ENCODE peak calls at places on chromosomes 7 and 10, in six cellular contexts. One of them, this sample, is unnamed. For H3K4me1, the result is how much of the 10 kb centered on the place peaks cover.

GRCh38 chr7:130276796-130277762 is 10.4 kb downstream of the CPA2 start:
- DNase-seq in K562: no peak
- DNase-seq in keratinocyte: no peak
- DNase-seq in neural progenitor cell: no peak
- DNase-seq in fibroblast of lung: peak
- DNase-seq in HCT116: no peak
- DNase-seq in this sample: peak

GRCh38 chr7:122402235-122402634 is 97.7 kb upstream of the FEZF1 start:
- DNase-seq in K562: no peak
- DNase-seq in keratinocyte: no peak
- DNase-seq in neural progenitor cell: no peak
- DNase-seq in fibroblast of lung: no peak
- DNase-seq in HCT116: no peak
- DNase-seq in this sample: no peak

GRCh38 chr10:58382489-58382995 is 2.7 kb upstream of the TFAM start:
- DNase-seq in K562: peak
- DNase-seq in keratinocyte: no peak
- DNase-seq in neural progenitor cell: no peak
- DNase-seq in fibroblast of lung: no peak
- DNase-seq in HCT116: no peak
- DNase-seq in this sample: no peak

GRCh38 chr7:68185641-68186040 is 1189.0 kb downstream of the TYW1 start:
- DNase-seq in K562: no peak
- DNase-seq in keratinocyte: no peak
- DNase-seq in neural progenitor cell: no peak
- DNase-seq in fibroblast of lung: no peak
- DNase-seq in HCT116: no peak
- DNase-seq in this sample: no peak

GRCh38 chr7:118352854-118353453 is 128.4 kb downstream of the ANKRD7 start:
- DNase-seq in K562: peak
- DNase-seq in keratinocyte: no peak
- DNase-seq in neural progenitor cell: peak
- DNase-seq in fibroblast of lung: peak
- DNase-seq in HCT116: peak
- DNase-seq in this sample: peak

GRCh38 chr10:13792011-13792410 is 205.2 kb downstream of the PRPF18 start:
- DNase-seq in K562: no peak
- DNase-seq in keratinocyte: no peak
- DNase-seq in neural progenitor cell: no peak
- DNase-seq in fibroblast of lung: no peak
- DNase-seq in HCT116: no peak
- DNase-seq in this sample: no peak

GRCh38 chr7:20064974-20065862 is 152.0 kb downstream of the MACC1 start:
- DNase-seq in K562: no peak
- DNase-seq in keratinocyte: no peak
- DNase-seq in neural progenitor cell: no peak
- DNase-seq in fibroblast of lung: peak
- DNase-seq in HCT116: peak
- DNase-seq in this sample: peak

GRCh38 chr10:78892383-78893191 is 176.2 kb upstream of the ZMIZ1 start:
- DNase-seq in K562: no peak
- DNase-seq in keratinocyte: no peak
- DNase-seq in neural progenitor cell: no peak
- DNase-seq in fibroblast of lung: peak
- DNase-seq in HCT116: no peak
- DNase-seq in this sample: no peak

GRCh38 chr10:91589015-91589655 is 43.7 kb downstream of the PPP1R3C start:
- DNase-seq in K562: no peak
- DNase-seq in keratinocyte: no peak
- DNase-seq in neural progenitor cell: no peak
- DNase-seq in fibroblast of lung: peak
- DNase-seq in HCT116: no peak
- DNase-seq in this sample: no peak

GRCh38 chr10:6053816-6054581 is 8.2 kb downstream of the IL2RA start:
- DNase-seq in K562: peak
- DNase-seq in keratinocyte: no peak
- DNase-seq in neural progenitor cell: no peak
- DNase-seq in fibroblast of lung: no peak
- DNase-seq in HCT116: no peak
- DNase-seq in this sample: no peak

GRCh38 chr10:80599424-80599847 is 61.7 kb downstream of the SH2D4B start:
- DNase-seq in K562: peak
- DNase-seq in keratinocyte: peak
- DNase-seq in neural progenitor cell: peak
- DNase-seq in fibroblast of lung: peak
- DNase-seq in HCT116: peak
- DNase-seq in this sample: peak

GRCh38 chr10:101124933-101125332 is 6.2 kb upstream of the TLX1 start:
- DNase-seq in K562: no peak
- DNase-seq in keratinocyte: no peak
- DNase-seq in neural progenitor cell: no peak
- DNase-seq in fibroblast of lung: no peak
- DNase-seq in HCT116: no peak
- DNase-seq in this sample: no peak

GRCh38 chr10:101122270-101123084 is 8.6 kb upstream of the TLX1 start:
- DNase-seq in K562: no peak
- DNase-seq in keratinocyte: no peak
- DNase-seq in neural progenitor cell: no peak
- DNase-seq in fibroblast of lung: no peak
- DNase-seq in HCT116: no peak
- DNase-seq in this sample: no peak

GRCh38 chr10:101121661-101122045 is 9.4 kb upstream of the TLX1 start:
- DNase-seq in K562: no peak
- DNase-seq in keratinocyte: no peak
- DNase-seq in neural progenitor cell: no peak
- DNase-seq in fibroblast of lung: no peak
- DNase-seq in HCT116: no peak
- DNase-seq in this sample: no peak

GRCh38 chr10:101123085-101123814 is 7.8 kb upstream of the TLX1 start:
- DNase-seq in K562: no peak
- DNase-seq in keratinocyte: no peak
- DNase-seq in neural progenitor cell: peak
- DNase-seq in fibroblast of lung: no peak
- DNase-seq in HCT116: no peak
- DNase-seq in this sample: no peak

DNA sequence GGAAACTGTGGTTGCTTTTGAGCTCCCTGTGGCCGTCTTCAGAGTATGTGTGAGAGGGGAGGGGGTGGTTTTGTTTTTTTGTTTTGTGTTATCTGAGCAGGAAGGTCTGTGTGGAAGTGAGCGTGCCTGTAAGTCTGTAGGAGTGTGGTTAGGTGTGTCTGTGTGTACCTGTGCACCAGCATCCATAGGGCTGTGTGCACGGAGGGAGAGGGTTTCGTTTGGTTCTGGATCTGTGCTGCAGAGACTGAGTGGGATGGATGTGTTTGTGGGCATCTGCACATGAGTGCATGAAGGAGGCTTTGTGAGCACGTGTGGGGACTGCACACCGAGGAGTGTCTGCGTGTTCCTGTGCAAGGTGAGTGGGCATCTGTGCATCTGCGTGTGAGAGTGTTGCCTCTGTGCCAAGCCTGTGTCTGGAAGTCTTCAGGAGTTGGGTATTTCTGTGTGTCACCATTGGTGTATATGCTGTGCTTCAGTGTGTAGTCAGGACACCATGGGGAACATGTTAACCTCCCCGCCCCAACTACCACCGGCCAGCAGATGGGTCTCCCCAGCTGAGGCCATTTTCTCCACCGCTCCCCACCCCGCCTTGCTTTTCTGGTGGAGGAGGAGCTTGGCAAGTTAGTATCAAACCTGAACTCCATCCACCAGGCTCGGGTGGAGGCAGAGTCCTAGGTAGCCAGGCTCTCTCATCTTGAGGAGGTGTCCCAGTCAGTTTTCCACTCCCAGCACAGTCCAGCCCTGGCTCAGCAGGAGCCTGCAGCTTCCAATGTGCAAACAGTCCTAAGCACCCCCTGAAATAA is 7.1 kb upstream of the TLX1 start:
- DNase-seq in K562: no peak
- DNase-seq in keratinocyte: no peak
- DNase-seq in neural progenitor cell: no peak
- DNase-seq in fibroblast of lung: no peak
- DNase-seq in HCT116: no peak
- DNase-seq in this sample: no peak
- TF ChIP-seq EZH2 in K562: no peak
- TF ChIP-seq EZH2 in keratinocyte: peak
- TF ChIP-seq EZH2 in neural progenitor cell: peak
- TF ChIP-seq EZH2 in fibroblast of lung: peak
- TF ChIP-seq EZH2 in HCT116: no peak
- TF ChIP-seq EZH2 in this sample: peak

GRCh38 chr10:101013365-101013825 is 13.8 kb downstream of the LZTS2 start:
- DNase-seq in K562: no peak
- DNase-seq in keratinocyte: no peak
- DNase-seq in neural progenitor cell: no peak
- DNase-seq in fibroblast of lung: no peak
- DNase-seq in HCT116: no peak
- DNase-seq in this sample: peak
- H3K4me1 ChIP-seq in K562: under half
- H3K4me1 ChIP-seq in keratinocyte: under half
- H3K4me1 ChIP-seq in neural progenitor cell: under half
- H3K4me1 ChIP-seq in fibroblast of lung: under half
- H3K4me1 ChIP-seq in HCT116: under half
- H3K4me1 ChIP-seq in this sample: under half

GRCh38 chr7:151875862-151876111 is 1.1 kb downstream of the PRKAG2 start:
- DNase-seq in K562: no peak
- DNase-seq in keratinocyte: no peak
- DNase-seq in neural progenitor cell: peak
- DNase-seq in fibroblast of lung: peak
- DNase-seq in HCT116: no peak
- DNase-seq in this sample: no peak
- H3K9ac ChIP-seq in K562: no peak
- H3K9ac ChIP-seq in keratinocyte: no peak
- H3K9ac ChIP-seq in neural progenitor cell: no peak
- H3K9ac ChIP-seq in fibroblast of lung: no peak
- H3K9ac ChIP-seq in HCT116: peak
- H3K9ac ChIP-seq in this sample: no peak

DNA sequence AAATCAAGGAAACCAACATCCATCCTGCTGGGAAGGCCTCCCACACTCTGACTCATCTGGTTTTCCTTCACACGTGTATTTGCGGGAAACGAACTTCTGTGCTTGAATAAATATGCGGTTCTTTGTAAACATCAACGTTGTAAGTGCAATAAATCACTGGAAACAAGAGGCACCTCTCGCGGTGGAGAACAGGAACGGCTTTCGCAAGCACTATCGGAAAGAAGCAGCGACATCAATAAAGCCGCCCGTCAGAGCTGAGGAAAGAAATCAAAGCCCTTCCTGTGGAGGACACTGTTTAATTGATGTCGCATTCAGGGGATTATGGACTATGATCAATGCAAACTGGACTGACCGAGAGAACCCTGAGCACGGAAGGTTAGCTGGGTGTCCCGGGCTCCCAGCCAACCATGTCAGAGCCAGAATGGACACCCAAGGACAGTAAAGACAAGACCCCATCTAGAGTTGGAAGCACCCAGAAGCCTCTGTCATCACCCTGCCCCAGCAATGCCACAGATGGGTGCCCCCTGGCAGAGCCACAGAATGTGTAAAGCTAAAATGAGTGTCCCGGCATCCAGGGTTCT is 37.6 kb downstream of the OAT start:
- DNase-seq in K562: no peak
- DNase-seq in keratinocyte: no peak
- DNase-seq in neural progenitor cell: no peak
- DNase-seq in fibroblast of lung: peak
- DNase-seq in HCT116: no peak
- DNase-seq in this sample: no peak
- TF ChIP-seq EZH2 in K562: no peak
- TF ChIP-seq EZH2 in keratinocyte: no peak
- TF ChIP-seq EZH2 in neural progenitor cell: no peak
- TF ChIP-seq EZH2 in fibroblast of lung: no peak
- TF ChIP-seq EZH2 in HCT116: no peak
- TF ChIP-seq EZH2 in this sample: no peak

DNA sequence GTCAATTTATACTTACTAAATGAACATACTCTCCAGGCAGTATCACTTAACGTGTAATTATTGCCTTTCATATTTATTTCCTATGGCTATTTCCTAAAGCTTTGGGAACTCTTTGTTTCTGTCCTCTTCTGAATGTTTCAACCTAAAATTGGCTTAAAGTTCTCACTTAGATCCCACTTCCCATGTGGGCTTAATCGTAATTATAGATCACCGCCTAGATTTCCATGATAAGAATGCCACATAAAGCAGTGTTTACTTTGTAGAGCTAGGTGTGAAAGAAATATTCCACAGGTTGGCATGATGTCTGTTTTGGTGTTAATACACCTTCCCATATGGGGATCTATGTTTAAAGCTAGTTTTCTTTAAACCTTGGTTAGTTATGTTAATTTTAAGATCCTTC is 1.5 kb downstream of the HDAC9 start:
- DNase-seq in K562: no peak
- DNase-seq in keratinocyte: no peak
- DNase-seq in neural progenitor cell: no peak
- DNase-seq in fibroblast of lung: no peak
- DNase-seq in HCT116: no peak
- DNase-seq in this sample: no peak
- H3K4me1 ChIP-seq in K562: under half
- H3K4me1 ChIP-seq in keratinocyte: under half
- H3K4me1 ChIP-seq in neural progenitor cell: under half
- H3K4me1 ChIP-seq in fibroblast of lung: under half
- H3K4me1 ChIP-seq in HCT116: under half
- H3K4me1 ChIP-seq in this sample: under half

This sample was measured in mammary epithelial cell.